ENCODE peak calls at places on chromosomes 2 and 18, in six cellular contexts. X, F, Y, T, I and G are unnamed samples.

GRCh38 chr18:24731158-24731557 is 270.7 kb downstream of the HRH4 start:
- DNase-seq in X (no peak), F (no peak), Y (no peak), T (no peak), I (no peak), G (no peak)

GRCh38 chr2:23803275-23803964 is 123.5 kb downstream of the ATAD2B start:
- DNase-seq in X (no peak), F (no peak), Y (no peak), T (no peak), I (no peak), G (no peak)

GRCh38 chr18:58838946-58839345 is 25.7 kb upstream of the ZNF532 start:
- DNase-seq in X (no peak), F (no peak), Y (no peak), T (peak; percentile 32), I (no peak), G (no peak)

GRCh38 chr2:206193643-206194382 is 34.1 kb downstream of the EEF1B2 start:
- DNase-seq in X (no peak), F (no peak), Y (no peak), T (no peak), I (no peak), G (no peak)

GRCh38 chr2:1501196-1501851 is 88.1 kb downstream of the TPO start:
- DNase-seq in X (no peak), F (peak; percentile 13), Y (no peak), T (no peak), I (no peak), G (peak; percentile 55)

GRCh38 chr18:2897015-2897414 is 50.2 kb downstream of the EMILIN2 start:
- DNase-seq in X (no peak), F (no peak), Y (no peak), T (no peak), I (no peak), G (no peak)

GRCh38 chr2:187774551-187775071 is 220.4 kb upstream of the TFPI start:
- DNase-seq in X (no peak), F (no peak), Y (no peak), T (no peak), I (no peak), G (no peak)

GRCh38 chr2:101238930-101239759 is 13.5 kb upstream of the CNOT11 start:
- DNase-seq in X (no peak), F (no peak), Y (peak; percentile 68), T (peak; percentile 99), I (no peak), G (no peak)

GRCh38 chr2:238376884-238377391 is 49.8 kb upstream of the ASB1 start:
- DNase-seq in X (no peak), F (no peak), Y (no peak), T (no peak), I (no peak), G (no peak)

GRCh38 chr18:35030234-35030989 is 10.8 kb upstream of the MAPRE2 start:
- DNase-seq in X (no peak), F (no peak), Y (no peak), T (no peak), I (no peak), G (no peak)
- H3K4me3 ChIP-seq in X (no peak overlapping the region), F (peak overlapping the region; percentile 1), Y (no peak overlapping the region), T (no peak overlapping the region), I (no peak overlapping the region), G (peak overlapping the region; percentile 18)

DNA sequence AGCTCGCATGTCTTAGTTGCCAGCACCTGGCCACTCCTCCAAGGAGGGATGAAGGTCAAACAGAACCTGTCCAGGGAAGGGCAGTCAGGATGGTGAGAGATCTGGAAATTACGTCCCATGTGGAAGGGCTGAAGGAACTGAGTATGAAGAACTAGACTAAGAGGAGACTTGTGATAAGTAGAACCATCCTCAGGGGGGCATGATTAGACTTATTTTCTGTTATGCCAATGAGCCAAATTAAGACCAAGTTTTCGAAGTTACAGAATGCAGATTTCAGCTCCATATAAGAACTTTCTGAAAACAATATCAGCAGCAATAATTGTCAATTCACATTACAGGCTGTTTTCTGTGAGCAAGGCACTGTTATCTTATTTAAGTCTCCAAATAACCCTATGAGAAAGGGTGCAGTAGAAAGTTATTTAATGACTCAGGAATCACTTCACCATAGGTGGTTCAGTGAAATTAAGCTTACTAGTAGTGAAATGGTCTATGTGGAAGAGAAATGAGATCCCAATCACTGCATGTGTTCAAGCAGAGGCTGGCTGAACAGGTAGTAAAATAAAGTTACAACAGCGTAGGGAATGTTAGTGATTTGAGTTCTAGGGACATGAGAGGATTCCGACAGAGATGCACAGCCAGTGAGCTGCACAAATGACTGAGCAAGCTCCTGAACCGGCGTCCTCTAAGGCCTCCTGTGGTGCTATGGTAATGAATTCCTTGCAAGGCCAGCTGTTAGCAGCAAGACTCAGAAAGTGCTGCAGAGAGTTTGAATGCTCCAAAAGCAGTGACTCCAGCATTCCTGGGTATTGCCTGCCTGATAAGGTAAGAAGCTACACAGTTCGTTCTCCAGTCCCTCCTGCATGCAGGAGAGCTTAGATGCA is 4.5 kb upstream of the DYM start:
- DNase-seq in X (no peak), F (no peak), Y (no peak), T (no peak), I (peak; percentile 59), G (no peak)
- TF ChIP-seq EP300 in X (no peak), F (no peak), Y (no peak), T (no peak), I (no peak), G (no peak)

GRCh38 chr2:108370080-108370479 is 7.7 kb upstream of the SULT1C4 start:
- DNase-seq in X (no peak), F (no peak), Y (no peak), T (peak; percentile 79), I (no peak), G (no peak)

GRCh38 chr2:108367776-108368175 is 10.0 kb upstream of the SULT1C4 start:
- DNase-seq in X (no peak), F (no peak), Y (no peak), T (no peak), I (no peak), G (no peak)

GRCh38 chr2:108367014-108367413 is 10.7 kb upstream of the SULT1C4 start:
- DNase-seq in X (no peak), F (no peak), Y (no peak), T (no peak), I (no peak), G (no peak)

GRCh38 chr2:108365656-108366055 is 12.1 kb upstream of the SULT1C4 start:
- DNase-seq in X (no peak), F (no peak), Y (no peak), T (no peak), I (no peak), G (no peak)

GRCh38 chr2:108369153-108369552 is 8.6 kb upstream of the SULT1C4 start:
- DNase-seq in X (no peak), F (no peak), Y (no peak), T (no peak), I (no peak), G (no peak)
- TF ChIP-seq CTCF in X (no peak), F (no peak), Y (no peak), T (peak; percentile 28), I (peak; percentile 23), G (no peak)

GRCh38 chr2:12090590-12090989 is 344.2 kb downstream of the LPIN1 start:
- DNase-seq in X (no peak), F (no peak), Y (no peak), T (no peak), I (no peak), G (no peak)

GRCh38 chr2:12097860-12098259 is 351.4 kb downstream of the LPIN1 start:
- DNase-seq in X (no peak), F (no peak), Y (no peak), T (no peak), I (no peak), G (no peak)

GRCh38 chr2:12099374-12099773 is 352.9 kb downstream of the LPIN1 start:
- DNase-seq in X (no peak), F (no peak), Y (no peak), T (no peak), I (no peak), G (no peak)

GRCh38 chr2:12091201-12091806 is 344.9 kb downstream of the LPIN1 start:
- DNase-seq in X (no peak), F (no peak), Y (no peak), T (no peak), I (no peak), G (no peak)

DNA sequence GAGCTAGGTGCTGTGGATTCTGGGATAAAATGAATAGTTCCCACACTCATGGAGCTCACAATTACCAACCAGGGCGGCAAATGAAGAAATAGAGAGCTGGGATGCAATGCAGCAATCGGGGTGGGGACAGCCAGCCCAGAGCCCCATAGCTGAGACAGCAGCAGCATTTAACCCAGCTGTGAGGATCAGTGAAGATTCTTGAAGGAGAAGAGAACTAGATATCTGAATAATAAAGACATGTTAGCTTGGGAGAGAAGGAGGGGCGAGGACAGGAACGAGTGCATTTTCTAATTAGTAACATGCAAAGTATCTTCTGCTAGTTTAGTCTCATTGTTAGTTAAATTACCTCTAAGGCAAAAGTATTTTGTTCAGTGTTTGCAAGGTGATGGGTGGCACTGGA is 350.0 kb downstream of the LPIN1 start:
- DNase-seq in X (no peak), F (no peak), Y (no peak), T (no peak), I (no peak), G (no peak)
- H3K4me3 ChIP-seq in X (no peak overlapping the region), F (no peak overlapping the region), Y (no peak overlapping the region), T (no peak overlapping the region), I (no peak overlapping the region), G (no peak overlapping the region)

GRCh38 chr2:236815746-236816145 is 246.1 kb downstream of the ACKR3 start:
- DNase-seq in X (no peak), F (no peak), Y (no peak), T (no peak), I (no peak), G (no peak)

GRCh38 chr2:236816197-236817170 is 246.9 kb downstream of the ACKR3 start:
- DNase-seq in X (no peak), F (no peak), Y (no peak), T (no peak), I (no peak), G (no peak)

GRCh38 chr2:236811062-236811656 is 241.5 kb downstream of the ACKR3 start:
- DNase-seq in X (no peak), F (no peak), Y (no peak), T (no peak), I (no peak), G (no peak)

GRCh38 chr2:236813806-236814205 is 244.2 kb downstream of the ACKR3 start:
- DNase-seq in X (peak; percentile 27), F (no peak), Y (no peak), T (no peak), I (no peak), G (no peak)

GRCh38 chr2:236814558-236814957 is 244.9 kb downstream of the ACKR3 start:
- DNase-seq in X (no peak), F (no peak), Y (no peak), T (no peak), I (no peak), G (no peak)
- TF ChIP-seq EP300 in X (no peak), F (no peak), Y (no peak), T (no peak), I (no peak), G (no peak)

DNA sequence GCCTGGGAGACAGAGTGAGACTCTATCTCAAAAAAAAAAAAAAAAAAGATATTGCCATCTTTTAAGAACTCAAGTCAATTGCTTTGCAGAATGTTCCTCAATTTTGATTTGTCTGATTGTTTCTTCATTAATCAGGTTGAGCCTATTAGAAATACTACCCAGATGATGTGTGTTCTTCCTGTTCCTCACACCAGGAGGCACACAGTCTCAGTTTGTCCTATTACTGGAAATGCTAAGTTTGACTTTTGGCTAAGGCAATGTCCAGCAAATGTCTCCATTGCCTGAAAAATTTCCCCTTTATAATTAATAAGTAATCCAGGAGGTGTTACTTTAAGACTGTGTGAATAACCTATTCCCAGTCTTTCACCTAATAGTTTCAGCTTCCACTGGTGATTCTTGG is 28.4 kb downstream of the BOLA3 start:
- DNase-seq in X (no peak), F (no peak), Y (peak; percentile 29), T (no peak), I (no peak), G (no peak)
- TF ChIP-seq CTCF in X (peak; percentile 41), F (no peak), Y (no peak), T (peak; percentile 9), I (no peak), G (no peak)

GRCh38 chr2:236918513-236918912 is 167.2 kb upstream of the COPS8 start:
- DNase-seq in X (no peak), F (no peak), Y (no peak), T (no peak), I (no peak), G (no peak)
- H3K4me3 ChIP-seq in X (no peak overlapping the region), F (no peak overlapping the region), Y (no peak overlapping the region), T (no peak overlapping the region), I (no peak overlapping the region), G (no peak overlapping the region)